ENCODE peak calls at places on chromosomes 2 and 18, in six cellular contexts. E, Y, A, X, Q and R are unnamed samples.

GRCh38 chr2:222973237-222973636 is 78.8 kb upstream of the KCNE4 start:
- DNase-seq in E (no peak), A (no peak), X (no peak), Q (no peak), Y (no peak), R (no peak)

GRCh38 chr18:13375302-13376255 is 157.0 kb downstream of the LDLRAD4 start:
- DNase-seq in Q (no peak), Y (peak), X (peak), E (peak), A (peak), R (no peak)

GRCh38 chr2:78330181-78330580 is 695.3 kb upstream of the REG3G start:
- DNase-seq in A (no peak), Y (no peak), E (no peak), X (no peak), Q (no peak), R (no peak)

GRCh38 chr2:10863837-10864236 is 47.9 kb upstream of the KCNF1 start:
- DNase-seq in Q (no peak), E (no peak), X (no peak), A (peak), Y (no peak), R (no peak)

GRCh38 chr2:54814367-54815155 is 91.1 kb downstream of the EML6 start:
- DNase-seq in E (no peak), X (no peak), Q (no peak), Y (no peak), A (no peak), R (no peak)

GRCh38 chr2:44470151-44470550 is 108.4 kb downstream of the CAMKMT start:
- DNase-seq in Q (no peak), X (no peak), A (no peak), E (no peak), Y (no peak), R (no peak)

GRCh38 chr2:70986499-70987189 is 8.0 kb downstream of the TEX261 start:
- DNase-seq in E (no peak), X (no peak), Y (no peak), A (no peak), Q (no peak), R (no peak)

GRCh38 chr2:34729845-34730244 is 1130.7 kb upstream of the FAM98A start:
- DNase-seq in E (no peak), X (no peak), Q (no peak), Y (no peak), A (no peak), R (no peak)

GRCh38 chr2:160387558-160388262 is 105.9 kb downstream of the RBMS1 start:
- DNase-seq in E (no peak), X (no peak), A (no peak), Y (peak), Q (no peak), R (no peak)